ENCODE peak calls at places on chromosome 1, in five cellular contexts. H is HCT116, Q is endothelial cell, R is endothelial cell of umbilical vein, O is omental fat pad. B is an unnamed sample.

GRCh38 chr1:9292361-9293240 is at the start of gene SPSB1:
- DNase-seq in H (no peak), Q (peak; percentile 69), R (peak; percentile 79), O (no peak), B (peak; percentile 83)

GRCh38 chr1:32872189-32872898 is 1.6 kb upstream of the FNDC5 start:
- DNase-seq in H (no peak), Q (peak; percentile 89), R (peak; percentile 51), O (peak; percentile 81), B (peak; percentile 79)

GRCh38 chr1:220391426-220391825 is 119.2 kb upstream of the RAB3GAP2 start:
- DNase-seq in H (no peak), Q (no peak), R (no peak), O (no peak), B (no peak)

GRCh38 chr1:205230965-205231364 is 3.2 kb downstream of the TMCC2 start:
- DNase-seq in H (no peak), Q (no peak), R (no peak), O (no peak), B (no peak)

GRCh38 chr1:18326171-18326950 is 154.4 kb upstream of the KLHDC7A start:
- DNase-seq in H (no peak), Q (no peak), R (no peak), O (no peak), B (no peak)

GRCh38 chr1:87941292-87941946 is 612.7 kb downstream of the LMO4 start:
- DNase-seq in H (no peak), Q (no peak), R (no peak), O (no peak), B (no peak)

GRCh38 chr1:205048382-205048781 is 5.4 kb downstream of the CNTN2 start:
- DNase-seq in H (no peak), Q (no peak), R (no peak), O (no peak), B (no peak)

GRCh38 chr1:43776043-43776761 is 68.9 kb downstream of the ST3GAL3 start:
- DNase-seq in H (no peak), Q (no peak), R (peak; percentile 22), O (no peak), B (no peak)

GRCh38 chr1:41672173-41672572 is 187.7 kb upstream of the EDN2 start:
- DNase-seq in H (peak; percentile 52), Q (no peak), R (no peak), O (no peak), B (no peak)

GRCh38 chr1:11697188-11697892 is 5.8 kb downstream of the DRAXIN start:
- DNase-seq in H (no peak), Q (no peak), R (no peak), O (no peak), B (no peak)

GRCh38 chr1:11272842-11273594 is at the start of gene UBIAD1:
- DNase-seq in H (peak; percentile 71), Q (peak; percentile 81), R (peak; percentile 87), O (peak; percentile 64), B (peak; percentile 97)

GRCh38 chr1:31153423-31153822 is 86.3 kb downstream of the NKAIN1 start:
- DNase-seq in H (no peak), Q (no peak), R (no peak), O (no peak), B (no peak)

GRCh38 chr1:117029690-117030089 is 28.1 kb downstream of the CD101 start:
- DNase-seq in H (no peak), Q (no peak), R (no peak), O (no peak), B (no peak)

GRCh38 chr1:19043579-19044443 is 87.3 kb upstream of the IFFO2 start:
- DNase-seq in H (no peak), Q (no peak), R (no peak), O (no peak), B (peak; percentile 27)

GRCh38 chr1:220631238-220631842 is 58.8 kb upstream of the C1orf115 start:
- DNase-seq in H (no peak), Q (no peak), R (no peak), O (no peak), B (no peak)

GRCh38 chr1:20361805-20362381 is 71.2 kb downstream of the VWA5B1 start:
- DNase-seq in H (peak; percentile 42), Q (peak; percentile 89), R (peak; percentile 45), O (peak; percentile 38), B (peak; percentile 56)

GRCh38 chr1:24805534-24806301 is 60.5 kb downstream of the CLIC4 start:
- DNase-seq in H (no peak), Q (no peak), R (peak; percentile 95), O (no peak), B (no peak)

GRCh38 chr1:41805771-41806471 is 112.8 kb downstream of the HIVEP3 start:
- DNase-seq in H (no peak), Q (no peak), R (no peak), O (no peak), B (no peak)

GRCh38 chr1:87140831-87141540 is 187.7 kb upstream of the LMO4 start:
- DNase-seq in H (no peak), Q (no peak), R (no peak), O (no peak), B (no peak)

GRCh38 chr1:232950919-232951579 is 638 bp downstream of the NTPCR start:
- DNase-seq in H (no peak), Q (peak; percentile 13), R (peak; percentile 48), O (no peak), B (peak; percentile 23)

DNA sequence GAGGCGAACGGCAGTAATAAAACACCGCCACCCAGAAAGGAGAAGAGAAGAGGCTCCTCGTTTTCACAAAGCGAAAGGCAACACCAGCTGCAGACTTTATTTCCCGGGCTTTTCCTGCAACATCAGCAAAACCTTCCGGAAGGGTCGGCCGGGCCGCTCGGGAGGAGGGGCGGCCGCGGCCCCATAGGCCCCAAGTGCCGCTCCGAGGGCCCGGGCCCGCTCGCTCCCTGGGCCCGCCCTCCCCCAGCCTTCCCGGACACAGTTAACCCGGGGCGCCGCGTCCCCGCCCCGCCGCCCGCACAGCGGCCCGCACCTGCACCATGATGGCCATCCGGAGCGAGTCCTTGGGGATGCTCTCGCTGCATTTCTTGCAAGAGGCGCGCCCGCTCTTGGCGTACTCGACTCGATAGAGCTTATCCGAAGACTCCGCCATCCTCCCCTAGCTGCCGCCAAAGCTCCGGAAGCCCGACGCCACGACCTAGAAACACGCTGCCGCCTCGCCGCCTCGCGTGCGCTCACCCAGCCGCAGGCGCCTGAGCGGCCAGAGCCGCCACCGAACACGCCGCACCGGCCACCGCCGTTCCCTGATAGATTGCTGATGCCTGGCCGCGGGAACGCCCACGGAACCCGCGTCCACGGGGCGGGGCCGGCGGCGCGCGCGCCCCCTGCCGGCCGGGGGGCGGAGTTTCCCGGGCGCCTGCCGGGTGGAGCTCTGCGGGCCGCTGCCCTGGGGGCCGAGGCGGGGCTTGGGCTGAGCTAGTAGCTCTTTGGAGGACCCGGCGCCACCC is at the start of gene PARP1:
- DNase-seq in H (peak; percentile 71), Q (peak; percentile 91), R (peak; percentile 86), O (peak; percentile 42), B (peak; percentile 98)
- TF ChIP-seq CTCF in H (no peak), Q (peak; percentile 99), R (peak; percentile 43), O (no peak), B (peak; percentile 71)

DNA sequence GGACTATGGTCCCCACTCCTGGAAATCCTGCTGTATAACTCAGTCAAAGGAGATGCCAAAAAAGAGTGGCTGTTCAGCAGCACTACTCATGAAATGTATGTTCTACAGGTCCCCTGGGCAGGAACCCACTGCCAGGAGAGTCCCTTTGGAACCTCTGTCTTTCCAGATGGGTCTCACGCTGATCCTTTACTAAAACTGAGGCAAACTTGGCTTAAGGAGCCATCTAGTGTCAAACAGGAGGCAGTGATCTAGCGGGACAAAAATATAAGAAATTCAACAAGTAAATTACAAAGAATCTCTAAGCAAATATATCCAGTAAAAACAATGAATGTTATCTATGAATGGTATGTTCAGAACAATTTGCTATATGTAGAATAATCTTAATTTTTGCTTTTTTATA is 80.5 kb upstream of the PRMT6 start:
- DNase-seq in H (no peak), Q (no peak), R (no peak), O (no peak), B (no peak)
- TF ChIP-seq CTCF in H (no peak), Q (no peak), R (no peak), O (no peak), B (no peak)

GRCh38 chr1:13543927-13544556 is 30.2 kb upstream of the LRRC38 start:
- DNase-seq in H (peak; percentile 42), Q (peak; percentile 7), R (no peak), O (no peak), B (no peak)
- TF ChIP-seq CTCF in H (peak; percentile 69), Q (no peak), R (no peak), O (no peak), B (no peak)

GRCh38 chr1:210372931-210373627 is 44.4 kb downstream of the HHAT start:
- DNase-seq in H (no peak), Q (no peak), R (no peak), O (no peak), B (no peak)

GRCh38 chr1:210373628-210373877 is 44.9 kb downstream of the HHAT start:
- DNase-seq in H (no peak), Q (no peak), R (no peak), O (no peak), B (no peak)

GRCh38 chr1:210372491-210372890 is 43.8 kb downstream of the HHAT start:
- DNase-seq in H (no peak), Q (no peak), R (no peak), O (no peak), B (no peak)

GRCh38 chr1:210373878-210374599 is 45.3 kb downstream of the HHAT start:
- DNase-seq in H (peak; percentile 96), Q (peak; percentile 82), R (peak; percentile 65), O (no peak), B (peak; percentile 74)

GRCh38 chr1:210374600-210374953 is 45.9 kb downstream of the HHAT start:
- DNase-seq in H (no peak), Q (no peak), R (no peak), O (no peak), B (no peak)
- TF ChIP-seq CTCF in H (no peak), Q (peak; percentile 46), R (no peak), O (no peak), B (no peak)

GRCh38 chr1:46244656-46245371 is 2.7 kb upstream of the RAD54L start:
- DNase-seq in H (no peak), Q (no peak), R (peak; percentile 13), O (no peak), B (peak; percentile 62)
- TF ChIP-seq CTCF in H (peak; percentile 45), Q (no peak), R (peak; percentile 35), O (no peak), B (no peak)

GRCh38 chr1:213938776-213939175 is 49.0 kb upstream of the PROX1 start:
- DNase-seq in H (no peak), Q (no peak), R (no peak), O (no peak), B (no peak)
- TF ChIP-seq CTCF in H (no peak), Q (no peak), R (no peak), O (no peak), B (no peak)

DNA sequence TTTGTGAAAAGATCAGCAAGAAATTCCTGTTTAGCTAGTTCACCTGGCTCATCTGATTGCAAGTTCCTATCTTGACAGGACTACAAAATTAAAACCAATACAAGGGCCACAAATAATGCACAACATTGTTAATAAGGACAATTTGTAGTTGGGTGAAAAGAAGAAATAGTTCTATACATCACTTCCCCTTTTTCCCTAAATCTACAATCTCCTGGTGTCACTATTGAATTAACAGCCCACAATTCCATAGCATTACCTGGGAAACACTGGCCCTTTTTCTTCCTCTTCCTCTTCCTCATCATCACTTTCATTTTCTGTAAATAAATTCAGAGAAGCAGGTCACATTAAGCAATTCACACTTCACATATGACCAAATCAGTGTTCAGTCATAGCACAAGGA is 366.9 kb downstream of the FAM72C start:
- DNase-seq in H (no peak), Q (no peak), R (no peak), O (no peak), B (no peak)
- TF ChIP-seq CTCF in H (no peak), Q (no peak), R (no peak), O (no peak), B (no peak)

GRCh38 chr1:203328714-203329122 is 22.2 kb downstream of the FMOD start:
- DNase-seq in H (no peak), Q (no peak), R (no peak), O (no peak), B (no peak)
- TF ChIP-seq CTCF in H (no peak), Q (no peak), R (no peak), O (no peak), B (no peak)

B was measured in GM13976.